ENCODE peak calls at places on chromosome 14, in nine cellular contexts. P is Peyer's patch, V is astrocyte, M is GM23338, O is body of pancreas, U is tibial artery, E is adrenal gland, N is pancreas, Z is colonic mucosa. T is an unnamed sample. For H3K4me1, the result is how much of the 10 kb centered on the place peaks cover.

GRCh38 chr14:85122690-85123089 is 407.3 kb upstream of the FLRT2 start:
- DNase-seq in E (no peak), V (peak), O (no peak), M (no peak), U (no peak), N (no peak), P (no peak), Z (no peak), T (no peak)

GRCh38 chr14:23572524-23572828 is 4.9 kb upstream of the AP1G2 start:
- DNase-seq in M (no peak), U (no peak), P (no peak), E (no peak), N (no peak), V (no peak), Z (no peak), O (no peak), T (no peak)

GRCh38 chr14:24365600-24366374 is 2.2 kb upstream of the NFATC4 start:
- DNase-seq in U (peak), Z (peak), M (peak), O (peak), E (peak), V (peak), P (peak), N (peak), T (peak)

GRCh38 chr14:70770490-70770889 is 38.8 kb downstream of the MAP3K9 start:
- DNase-seq in U (no peak), O (no peak), M (no peak), Z (no peak), P (no peak), V (no peak), N (no peak), E (no peak), T (no peak)

GRCh38 chr14:44701563-44702263 is 194.6 kb upstream of the FSCB start:
- DNase-seq in N (no peak), V (peak), Z (no peak), O (no peak), M (no peak), E (no peak), P (no peak), U (no peak), T (no peak)

GRCh38 chr14:93587330-93587729 is 156.6 kb downstream of the UNC79 start:
- DNase-seq in O (no peak), U (no peak), V (no peak), M (no peak), N (no peak), P (no peak), E (no peak), Z (no peak), T (no peak)

GRCh38 chr14:23787436-23787835 is 151.3 kb downstream of the DHRS2 start:
- DNase-seq in P (no peak), E (no peak), Z (no peak), N (no peak), M (no peak), U (no peak), O (no peak), V (no peak), T (no peak)

GRCh38 chr14:60343571-60344071 is 94.6 kb downstream of the PPM1A start:
- DNase-seq in E (no peak), V (no peak), Z (no peak), M (no peak), P (no peak), O (no peak), U (no peak), N (no peak), T (no peak)

GRCh38 chr14:103726474-103726873 is 10.9 kb downstream of the ZFYVE21 start:
- DNase-seq in O (no peak), V (no peak), E (no peak), P (no peak), Z (no peak), U (no peak), N (peak), M (no peak), T (no peak)

GRCh38 chr14:106378191-106378590 is 851.8 kb downstream of the TMEM121 start:
- DNase-seq in N (no peak), M (no peak), P (peak), U (no peak), Z (no peak), V (no peak), E (no peak), O (no peak), T (no peak)

DNA sequence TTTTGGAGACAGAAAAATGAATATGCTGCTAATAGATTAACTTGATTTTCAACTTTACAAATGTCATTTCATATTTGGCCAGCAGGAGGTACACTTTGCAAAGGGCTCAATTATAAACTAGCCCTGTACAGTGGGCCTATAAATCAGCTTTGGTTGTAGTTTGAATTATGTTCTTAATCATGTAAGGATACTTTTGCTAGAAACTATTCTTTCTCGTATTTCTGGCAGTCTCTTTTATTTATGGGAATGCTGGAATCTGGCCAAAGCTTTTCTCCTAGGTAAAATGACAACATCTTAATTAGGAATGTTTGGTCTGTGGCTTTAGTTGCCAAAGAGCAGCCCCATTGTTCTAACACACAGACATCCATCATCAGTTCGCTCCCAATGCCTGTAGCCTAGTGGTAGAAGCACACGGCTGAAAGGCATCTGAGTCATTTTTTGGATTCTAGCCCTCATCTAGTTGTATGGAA is 1322.3 kb upstream of the SEL1L start:
- DNase-seq in O (no peak), E (no peak), N (no peak), Z (no peak), M (peak), V (peak), U (no peak), P (no peak), T (no peak)
- TF ChIP-seq CTCF in O (peak), E (peak), N (no peak), Z (no peak), M (peak), V (peak), U (peak), P (no peak), T (peak)

DNA sequence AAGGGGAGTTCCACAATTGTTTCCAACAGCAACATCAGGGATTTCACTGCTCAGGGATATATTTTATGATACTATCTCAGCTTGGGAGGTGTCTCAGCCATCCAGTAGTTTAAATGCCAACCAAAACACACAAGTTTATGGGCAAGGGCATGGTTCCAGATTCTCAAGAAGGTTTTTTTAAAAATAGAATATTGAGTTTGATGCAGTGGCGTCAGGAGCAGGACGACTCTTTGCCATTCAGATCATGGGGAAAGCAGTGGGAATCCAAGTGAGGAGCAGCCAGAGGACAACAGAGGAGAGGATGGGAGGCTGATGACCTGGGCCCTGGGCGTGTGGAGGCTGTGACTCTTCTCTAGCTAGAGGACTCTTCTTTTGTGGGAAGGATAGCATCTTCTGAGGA is 25.7 kb downstream of the TSHR start:
- DNase-seq in P (no peak), E (no peak), U (no peak), V (no peak), O (no peak), N (no peak), M (no peak), Z (no peak), T (no peak)
- H3K4me1 ChIP-seq in P (under half), E (under half), U (under half), V (under half), O (under half), N (under half), M (under half), Z (under half), T (under half)

GRCh38 chr14:77088645-77089044 is 9.4 kb upstream of the CIPC start:
- DNase-seq in Z (no peak), E (no peak), O (no peak), U (no peak), V (no peak), N (no peak), P (no peak), M (no peak), T (peak)
- H3K4me3 ChIP-seq in Z (no peak), E (no peak), O (no peak), U (no peak), V (no peak), N (no peak), P (no peak), M (no peak), T (no peak)

GRCh38 chr14:40417777-40418401 is 985.7 kb upstream of the FBXO33 start:
- DNase-seq in N (no peak), E (peak), V (no peak), Z (no peak), M (peak), P (no peak), U (no peak), O (no peak), T (peak)
- TF ChIP-seq CTCF in N (no peak), E (peak), V (peak), Z (no peak), M (peak), P (no peak), U (peak), O (peak), T (peak)

DNA sequence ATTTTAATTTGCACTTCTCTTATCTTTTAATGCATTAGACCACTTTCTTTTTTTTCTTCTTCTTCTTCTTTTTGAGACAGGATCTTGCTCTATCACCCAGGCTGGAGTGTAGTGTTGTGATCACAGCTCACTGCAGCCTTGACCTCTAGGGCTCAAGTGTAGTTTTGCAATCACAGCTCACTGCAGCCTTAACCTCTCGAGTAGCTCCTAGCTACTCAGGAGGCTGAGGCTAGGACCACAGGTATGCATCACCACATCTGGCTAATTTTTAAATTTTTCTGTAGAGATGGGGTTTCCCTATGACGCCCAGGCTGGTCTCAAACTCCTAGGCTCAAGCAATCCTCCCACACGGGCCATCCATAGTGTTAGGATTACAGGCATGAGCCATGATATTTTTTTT is 12.7 kb downstream of the TMED8 start:
- DNase-seq in U (no peak), N (no peak), V (no peak), M (no peak), E (no peak), P (no peak), O (no peak), Z (no peak), T (no peak)
- H3K4me1 ChIP-seq in U (under half), N (under half), V (under half), M (under half), E (under half), P (under half), O (under half), Z (under half), T (under half)

GRCh38 chr14:54773171-54774006 is 129.2 kb downstream of the GCH1 start:
- DNase-seq in M (peak), P (peak), O (peak), U (peak), Z (peak), V (peak), N (peak), E (peak), T (peak)
- H3K4me3 ChIP-seq in M (no peak), P (no peak), O (no peak), U (no peak), Z (no peak), V (peak), N (no peak), E (no peak), T (no peak)

GRCh38 chr14:88129306-88130056 is 124.5 kb downstream of the GPR65 start:
- DNase-seq in V (peak), N (no peak), P (no peak), O (no peak), Z (no peak), U (peak), E (peak), M (peak), T (no peak)
- TF ChIP-seq CTCF in V (no peak), N (no peak), P (no peak), O (no peak), Z (no peak), U (no peak), E (no peak), M (no peak), T (peak)

DNA sequence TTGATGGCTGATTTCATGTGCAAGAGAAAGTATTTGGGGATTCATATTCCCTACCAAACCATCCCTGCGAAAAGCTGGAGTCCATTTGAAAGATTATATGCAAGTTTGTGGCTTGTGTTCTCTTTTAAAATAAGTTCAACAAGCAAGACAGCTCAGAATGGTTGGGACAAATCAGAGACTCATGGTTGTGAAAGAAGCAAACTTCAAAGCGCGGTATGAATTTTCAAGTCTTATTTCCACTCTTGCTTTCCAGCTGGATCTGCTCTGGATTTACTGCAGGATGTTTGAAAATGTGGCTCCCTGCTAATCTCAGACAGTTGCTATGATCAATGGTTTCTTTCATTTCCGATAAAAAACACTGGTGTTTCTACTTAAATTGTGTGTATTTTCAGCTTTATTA is 477.4 kb downstream of the RAD51B start:
- DNase-seq in P (no peak), Z (no peak), U (no peak), O (no peak), N (no peak), V (no peak), E (no peak), M (no peak), T (no peak)
- H3K4me1 ChIP-seq in P (under half), Z (under half), U (under half), O (half or more), N (half or more), V (under half), E (under half), M (under half), T (under half)

T was measured in endodermal cell.